ENCODE peak calls at places on chromosome X, in four cellular contexts. Z is CD8-positive, alpha-beta T cell; S is fibroblast of lung; V is lung. O is an unnamed sample.

GRCh38 chrX:97310373-97310772 is 426.7 kb downstream of the RPA4 start:
- DNase-seq in V (no peak), Z (no peak), S (no peak), O (no peak)

GRCh38 chrX:39850630-39851152 is 247.1 kb downstream of the BCOR start:
- DNase-seq in Z (no peak), S (peak; percentile 33), V (no peak), O (no peak)

GRCh38 chrX:120536056-120536455 is 24.7 kb downstream of the CUL4B start:
- DNase-seq in V (no peak), S (no peak), Z (no peak), O (no peak)

GRCh38 chrX:135477576-135477975 is 42.9 kb upstream of the INTS6L start:
- DNase-seq in Z (peak; percentile 13), S (peak; percentile 68), V (peak; percentile 76), O (no peak)

GRCh38 chrX:24259544-24260240 is 54.2 kb downstream of the SUPT20HL2 start:
- DNase-seq in Z (no peak), V (no peak), S (peak; percentile 81), O (no peak)

GRCh38 chrX:9902651-9903050 is 64.5 kb upstream of the CLDN34 start:
- DNase-seq in S (no peak), Z (no peak), V (no peak), O (no peak)

GRCh38 chrX:139691843-139692505 is 16.0 kb downstream of the MCF2 start:
- DNase-seq in S (no peak), V (no peak), Z (no peak), O (peak; percentile 15)

GRCh38 chrX:1491851-1492349 is 39.2 kb upstream of the ASMTL start:
- DNase-seq in Z (no peak), V (no peak), S (no peak), O (peak; percentile 85)

GRCh38 chrX:30673405-30673804 is 20.2 kb downstream of the GK start:
- DNase-seq in Z (no peak), V (no peak), S (no peak), O (no peak)

GRCh38 chrX:47940448-47940847 is 63.3 kb downstream of the ZNF182 start:
- DNase-seq in Z (no peak), V (no peak), S (no peak), O (no peak)

GRCh38 chrX:46759645-46759974 is 692 bp upstream of the SLC9A7 start:
- DNase-seq in Z (no peak), V (no peak), S (peak; percentile 5), O (no peak)

GRCh38 chrX:111386884-111387283 is 25.1 kb downstream of the DCX start:
- DNase-seq in V (no peak), Z (no peak), S (no peak), O (no peak)

DNA sequence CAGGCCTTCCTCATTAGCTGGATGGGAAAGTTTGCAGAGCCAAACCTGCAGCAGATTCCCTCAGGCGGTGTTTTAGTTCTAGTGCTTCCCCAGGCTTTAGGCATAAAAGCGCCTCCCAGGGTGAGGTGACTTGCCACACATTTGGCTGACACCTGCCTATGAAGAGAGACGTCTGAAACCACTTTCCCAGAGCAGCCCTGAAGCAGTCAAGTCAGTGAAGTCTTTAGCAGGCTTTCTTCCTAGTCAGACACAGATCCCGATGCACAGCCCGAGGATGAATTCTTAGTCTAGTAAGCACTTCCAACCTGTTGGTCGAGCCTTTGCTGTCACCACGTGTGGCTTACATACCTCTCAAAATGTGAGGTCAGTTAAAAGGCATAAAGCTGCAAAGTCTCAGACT is 484.1 kb downstream of the SMARCA1 start:
- DNase-seq in S (no peak), Z (no peak), V (no peak), O (no peak)
- H3K27me3 ChIP-seq in S (no peaks in the 10 kb centered on the region), Z (no peaks in the 10 kb centered on the region), V (no peaks in the 10 kb centered on the region), O (no peaks in the 10 kb centered on the region)

GRCh38 chrX:2607113-2607512 is 84.0 kb upstream of the CD99 start:
- DNase-seq in Z (no peak), V (no peak), S (no peak), O (no peak)

GRCh38 chrX:2614911-2615310 is 76.2 kb upstream of the CD99 start:
- DNase-seq in Z (no peak), V (no peak), S (peak; percentile 78), O (no peak)

GRCh38 chrX:2608638-2609430 is 82.3 kb upstream of the CD99 start:
- DNase-seq in S (peak; percentile 81), Z (peak; percentile 78), V (peak; percentile 90), O (peak; percentile 91)

GRCh38 chrX:2610246-2611170 is 80.6 kb upstream of the CD99 start:
- DNase-seq in V (no peak), Z (no peak), S (peak; percentile 12), O (no peak)

DNA sequence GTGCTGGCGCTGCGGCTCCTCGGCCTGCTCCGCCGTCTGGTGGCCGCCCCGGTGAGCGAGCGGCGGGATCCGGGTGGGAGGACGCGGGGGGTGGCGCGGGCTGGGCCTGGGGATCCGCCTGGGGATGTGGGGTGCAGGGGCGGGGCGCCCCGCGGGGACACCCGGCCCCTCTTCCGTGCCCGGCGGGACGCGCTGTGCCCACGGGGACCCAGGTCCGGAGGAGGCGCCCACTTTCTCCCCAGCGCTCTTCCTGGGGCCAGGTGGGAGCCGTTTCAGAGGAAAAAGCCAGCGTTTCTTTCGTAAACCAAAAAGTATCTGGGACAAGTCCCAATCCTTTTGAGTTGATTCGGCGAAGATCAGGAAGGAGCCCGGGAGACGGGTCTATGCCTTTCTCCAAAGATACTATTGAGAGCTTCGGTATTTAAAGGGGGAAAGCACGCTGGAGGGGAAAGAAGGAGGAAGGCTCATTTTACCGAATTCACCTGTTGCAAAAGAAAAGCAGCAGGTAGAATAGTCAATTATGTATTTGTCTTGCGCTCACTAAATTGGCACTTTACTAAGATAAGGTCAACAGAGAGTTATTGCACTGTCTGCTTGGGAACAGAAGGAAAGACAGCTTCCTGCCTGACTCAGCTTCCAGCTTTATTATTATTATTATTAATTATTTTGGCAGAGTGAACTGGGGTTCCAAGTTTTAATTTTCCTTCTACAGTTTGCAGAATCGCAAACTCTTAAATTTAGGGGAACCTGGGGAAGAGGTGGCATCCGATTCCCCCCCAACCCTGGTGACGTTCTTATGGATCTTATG is 81.5 kb upstream of the CD99 start:
- DNase-seq in S (peak; percentile 28), Z (no peak), V (no peak), O (no peak)
- TF ChIP-seq CTCF in S (no peak), Z (no peak), V (no peak), O (no peak)

GRCh38 chrX:153634832-153635231 is 12.2 kb upstream of the DUSP9 start:
- DNase-seq in Z (no peak), S (no peak), V (no peak), O (no peak)

GRCh38 chrX:153635388-153635787 is 11.6 kb upstream of the DUSP9 start:
- DNase-seq in Z (no peak), S (no peak), V (no peak), O (no peak)

GRCh38 chrX:153633607-153634180 is 13.3 kb upstream of the DUSP9 start:
- DNase-seq in Z (no peak), S (no peak), V (no peak), O (no peak)

GRCh38 chrX:153633048-153633447 is 14.0 kb upstream of the DUSP9 start:
- DNase-seq in Z (no peak), S (no peak), V (no peak), O (no peak)

DNA sequence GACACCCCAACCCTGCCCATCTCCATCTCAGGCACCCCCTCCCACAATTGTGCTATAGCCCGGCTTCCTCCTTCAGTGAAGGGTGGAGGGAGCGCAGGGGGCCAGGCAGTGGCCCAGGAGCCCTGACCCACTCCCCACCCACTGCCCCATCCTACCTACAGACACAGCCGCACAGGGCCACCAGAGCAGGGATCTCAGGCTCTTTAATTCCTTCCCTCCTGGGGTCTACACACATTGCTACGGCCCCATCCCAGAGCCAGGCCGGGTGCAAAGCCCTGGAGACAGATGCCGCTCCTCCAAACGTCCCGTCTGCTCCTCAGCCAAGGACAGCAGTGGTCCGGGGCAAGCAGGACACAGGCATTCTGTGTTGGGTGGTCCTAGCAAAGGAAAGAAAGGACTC is 12.8 kb upstream of the DUSP9 start:
- DNase-seq in Z (no peak), S (no peak), V (no peak), O (no peak)
- H3K27me3 ChIP-seq in Z (no peaks in the 10 kb centered on the region), S (peaks cover 2% of the 10 kb centered on the region), V (peaks cover 3% of the 10 kb centered on the region), O (no peaks in the 10 kb centered on the region)

DNA sequence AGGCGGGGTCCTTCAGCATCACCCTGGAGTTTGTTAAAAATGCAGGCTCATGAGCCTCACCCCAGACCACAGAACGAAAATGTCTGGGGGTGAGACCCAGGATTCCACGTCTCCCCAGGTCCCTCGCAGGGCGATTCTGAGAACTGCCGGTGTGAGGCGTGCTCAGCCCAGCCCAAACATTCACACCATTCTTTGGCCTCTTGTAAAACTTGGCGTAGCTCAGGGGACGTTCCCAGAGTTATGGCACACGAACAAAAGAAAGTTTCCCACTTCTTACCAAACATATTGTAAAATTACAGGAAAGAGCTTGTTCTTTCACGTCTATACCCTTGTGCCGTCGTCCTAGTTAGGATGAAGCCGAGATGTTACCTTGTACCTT is 12.9 kb downstream of the CD99 start:
- DNase-seq in V (no peak), S (no peak), Z (no peak), O (no peak)
- TF ChIP-seq CTCF in V (no peak), S (peak; percentile 28), Z (no peak), O (no peak)

DNA sequence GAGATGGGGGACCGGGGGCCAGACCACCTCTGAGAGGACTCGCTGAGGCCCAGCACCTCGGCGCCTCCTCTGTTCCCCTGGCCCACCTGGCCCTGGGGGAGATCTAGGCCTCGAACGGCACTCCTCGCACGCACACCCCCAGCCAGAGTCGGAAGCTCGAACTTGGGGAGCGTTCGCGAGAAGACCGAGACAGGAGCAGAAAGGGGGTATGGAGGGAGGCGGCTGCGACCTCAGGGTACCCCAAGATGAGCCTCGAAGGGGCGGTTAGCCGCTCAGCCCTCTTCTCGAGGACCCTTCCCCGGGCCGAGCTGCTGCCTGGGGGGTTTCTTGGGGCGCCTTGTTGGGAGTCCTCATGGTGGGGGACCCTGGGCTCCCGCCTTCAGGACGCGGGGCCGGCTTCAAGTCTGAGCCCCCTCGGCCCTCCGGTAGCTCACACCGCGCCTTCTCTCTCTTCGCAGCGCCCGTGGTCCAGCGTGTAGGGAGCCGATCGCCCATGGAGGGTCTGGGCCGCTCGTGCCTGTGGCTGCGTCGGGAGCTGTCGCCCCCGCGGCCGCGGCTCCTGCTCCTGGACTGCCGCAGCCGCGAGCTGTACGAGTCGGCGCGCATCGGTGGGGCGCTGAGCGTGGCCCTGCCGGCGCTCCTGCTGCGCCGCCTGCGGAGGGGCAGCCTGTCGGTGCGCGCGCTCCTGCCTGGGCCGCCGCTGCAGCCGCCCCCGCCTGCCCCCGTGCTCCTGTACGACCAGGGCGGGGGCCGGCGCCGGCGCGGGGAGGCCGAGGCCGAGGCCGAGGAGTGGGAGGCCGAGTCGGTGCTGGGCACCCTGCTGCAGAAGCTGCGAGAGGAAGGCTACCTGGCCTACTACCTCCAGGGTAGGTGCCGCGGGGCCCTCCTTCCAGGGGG is 706 bp downstream of the DUSP9 start:
- DNase-seq in V (no peak), Z (no peak), S (no peak), O (no peak)
- H3K27me3 ChIP-seq in V (peaks cover 26% of the 10 kb centered on the region), Z (peaks cover 8% of the 10 kb centered on the region), S (peaks cover 12% of the 10 kb centered on the region), O (no peaks in the 10 kb centered on the region)